ENCODE peak calls at places on chromosomes 1 and 21, in seven cellular contexts. One of them, this sample, is unnamed.

GRCh38 chr1:152112101-152112884 is 3.0 kb downstream of the TCHH start:
- DNase-seq in A549: peak
- DNase-seq in NB4: no peak
- DNase-seq in uterus: no peak
- DNase-seq in GM23338: peak
- DNase-seq in IMR-90: peak
- DNase-seq in coronary artery: no peak
- DNase-seq in this sample: peak

GRCh38 chr1:39826583-39826982 is 37.9 kb upstream of the BMP8B start:
- DNase-seq in A549: no peak
- DNase-seq in coronary artery: no peak
- DNase-seq in GM23338: no peak
- DNase-seq in IMR-90: no peak
- DNase-seq in uterus: no peak
- DNase-seq in NB4: no peak
- DNase-seq in this sample: no peak

GRCh38 chr1:221987860-221988520 is 246.1 kb upstream of the DUSP10 start:
- DNase-seq in GM23338: no peak
- DNase-seq in IMR-90: peak
- DNase-seq in A549: peak
- DNase-seq in uterus: no peak
- DNase-seq in coronary artery: no peak
- DNase-seq in NB4: peak
- DNase-seq in this sample: peak

GRCh38 chr1:200428482-200429205 is 18.8 kb upstream of the ZNF281 start:
- DNase-seq in IMR-90: peak
- DNase-seq in A549: no peak
- DNase-seq in NB4: peak
- DNase-seq in coronary artery: no peak
- DNase-seq in uterus: no peak
- DNase-seq in GM23338: no peak
- DNase-seq in this sample: peak

GRCh38 chr21:21137986-21138385 is 139.8 kb downstream of the NCAM2 start:
- DNase-seq in NB4: no peak
- DNase-seq in A549: no peak
- DNase-seq in GM23338: no peak
- DNase-seq in uterus: no peak
- DNase-seq in IMR-90: peak
- DNase-seq in coronary artery: no peak
- DNase-seq in this sample: peak

GRCh38 chr1:21468597-21468996 is 28.7 kb downstream of the NBPF3 start:
- DNase-seq in NB4: peak
- DNase-seq in GM23338: peak
- DNase-seq in uterus: no peak
- DNase-seq in IMR-90: peak
- DNase-seq in A549: peak
- DNase-seq in coronary artery: no peak
- DNase-seq in this sample: peak

GRCh38 chr1:61125263-61125662 is 42.9 kb downstream of the NFIA start:
- DNase-seq in uterus: no peak
- DNase-seq in A549: no peak
- DNase-seq in IMR-90: no peak
- DNase-seq in coronary artery: no peak
- DNase-seq in GM23338: no peak
- DNase-seq in NB4: no peak
- DNase-seq in this sample: peak

GRCh38 chr1:1946540-1946939 is 27.5 kb upstream of the TMEM52 start:
- DNase-seq in IMR-90: peak
- DNase-seq in NB4: no peak
- DNase-seq in coronary artery: no peak
- DNase-seq in A549: no peak
- DNase-seq in GM23338: no peak
- DNase-seq in uterus: no peak
- DNase-seq in this sample: peak

GRCh38 chr1:96038636-96039035 is 682.9 kb upstream of the PTBP2 start:
- DNase-seq in NB4: no peak
- DNase-seq in A549: no peak
- DNase-seq in coronary artery: no peak
- DNase-seq in IMR-90: no peak
- DNase-seq in uterus: no peak
- DNase-seq in GM23338: no peak
- DNase-seq in this sample: no peak

GRCh38 chr1:240005997-240006650 is 85.6 kb upstream of the FMN2 start:
- DNase-seq in NB4: peak
- DNase-seq in A549: no peak
- DNase-seq in coronary artery: no peak
- DNase-seq in uterus: no peak
- DNase-seq in IMR-90: no peak
- DNase-seq in GM23338: no peak
- DNase-seq in this sample: no peak

GRCh38 chr1:41878495-41878894 is 40.2 kb downstream of the HIVEP3 start:
- DNase-seq in A549: no peak
- DNase-seq in uterus: no peak
- DNase-seq in NB4: no peak
- DNase-seq in GM23338: peak
- DNase-seq in coronary artery: no peak
- DNase-seq in IMR-90: no peak
- DNase-seq in this sample: no peak

GRCh38 chr1:243596441-243597183 is 253.4 kb downstream of the AKT3 start:
- DNase-seq in NB4: peak
- DNase-seq in IMR-90: peak
- DNase-seq in A549: no peak
- DNase-seq in GM23338: no peak
- DNase-seq in coronary artery: no peak
- DNase-seq in uterus: no peak
- DNase-seq in this sample: peak

DNA sequence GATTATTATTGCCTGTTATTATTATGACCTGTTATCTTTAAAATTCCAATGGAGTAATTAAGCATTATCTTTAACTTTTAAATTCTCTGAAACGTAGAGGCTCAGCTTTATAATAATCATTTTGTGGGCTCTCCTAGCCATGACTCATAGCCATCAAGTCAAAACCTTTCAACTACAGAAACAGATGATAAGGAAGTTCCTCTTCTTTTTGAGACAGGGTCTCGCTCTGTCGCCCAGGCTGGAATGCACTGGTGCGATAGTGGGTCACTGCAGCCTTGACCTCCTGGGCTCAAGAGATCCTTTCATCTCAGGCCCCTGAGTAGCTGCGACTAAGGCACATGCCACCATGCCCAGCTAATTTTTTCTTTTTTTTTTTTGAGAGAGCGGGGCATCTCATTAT is 43.5 kb downstream of the CHML start:
- DNase-seq in uterus: no peak
- DNase-seq in NB4: no peak
- DNase-seq in A549: no peak
- DNase-seq in IMR-90: no peak
- DNase-seq in GM23338: no peak
- DNase-seq in coronary artery: no peak
- DNase-seq in this sample: no peak
- H3K4me3 ChIP-seq in uterus: no peak
- H3K4me3 ChIP-seq in NB4: no peak
- H3K4me3 ChIP-seq in A549: no peak
- H3K4me3 ChIP-seq in IMR-90: no peak
- H3K4me3 ChIP-seq in GM23338: no peak
- H3K4me3 ChIP-seq in coronary artery: no peak
- H3K4me3 ChIP-seq in this sample: no peak

DNA sequence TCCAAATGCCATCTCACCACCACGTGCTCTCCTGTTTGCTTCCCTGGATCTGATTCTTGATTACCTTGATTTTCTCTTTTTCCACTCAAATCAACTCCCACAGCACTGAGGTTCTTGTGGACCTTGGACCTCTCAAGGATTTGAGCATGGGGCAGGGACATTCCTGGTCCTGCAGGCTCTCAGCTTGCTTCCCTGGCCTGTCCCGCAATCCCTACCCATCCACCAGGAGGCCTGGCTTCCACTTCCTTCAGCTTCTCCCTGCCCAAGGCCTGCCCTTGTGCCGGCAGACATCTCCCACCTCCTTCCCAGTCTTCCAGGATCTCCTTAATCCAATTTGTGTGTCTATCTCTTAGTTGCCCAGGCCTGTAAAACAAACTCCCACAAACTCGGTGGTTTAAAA is 21.6 kb downstream of the PLA2G2A start:
- DNase-seq in uterus: no peak
- DNase-seq in NB4: no peak
- DNase-seq in coronary artery: no peak
- DNase-seq in A549: peak
- DNase-seq in IMR-90: no peak
- DNase-seq in GM23338: peak
- DNase-seq in this sample: no peak
- TF ChIP-seq CTCF in uterus: no peak
- TF ChIP-seq CTCF in NB4: no peak
- TF ChIP-seq CTCF in coronary artery: no peak
- TF ChIP-seq CTCF in A549: no peak
- TF ChIP-seq CTCF in IMR-90: no peak
- TF ChIP-seq CTCF in GM23338: peak
- TF ChIP-seq CTCF in this sample: no peak

GRCh38 chr1:212595229-212595628 is 13.3 kb upstream of the ATF3 start:
- DNase-seq in IMR-90: no peak
- DNase-seq in NB4: no peak
- DNase-seq in A549: no peak
- DNase-seq in GM23338: peak
- DNase-seq in uterus: no peak
- DNase-seq in coronary artery: no peak
- DNase-seq in this sample: no peak

GRCh38 chr1:212594640-212595039 is 13.9 kb upstream of the ATF3 start:
- DNase-seq in IMR-90: no peak
- DNase-seq in A549: no peak
- DNase-seq in NB4: no peak
- DNase-seq in GM23338: no peak
- DNase-seq in uterus: no peak
- DNase-seq in coronary artery: no peak
- DNase-seq in this sample: no peak

GRCh38 chr1:212597495-212597894 is 11.1 kb upstream of the ATF3 start:
- DNase-seq in uterus: no peak
- DNase-seq in NB4: no peak
- DNase-seq in IMR-90: no peak
- DNase-seq in GM23338: no peak
- DNase-seq in coronary artery: no peak
- DNase-seq in A549: no peak
- DNase-seq in this sample: no peak

GRCh38 chr1:212596798-212597197 is 11.8 kb upstream of the ATF3 start:
- DNase-seq in uterus: no peak
- DNase-seq in GM23338: no peak
- DNase-seq in IMR-90: no peak
- DNase-seq in NB4: no peak
- DNase-seq in coronary artery: no peak
- DNase-seq in A549: no peak
- DNase-seq in this sample: no peak

DNA sequence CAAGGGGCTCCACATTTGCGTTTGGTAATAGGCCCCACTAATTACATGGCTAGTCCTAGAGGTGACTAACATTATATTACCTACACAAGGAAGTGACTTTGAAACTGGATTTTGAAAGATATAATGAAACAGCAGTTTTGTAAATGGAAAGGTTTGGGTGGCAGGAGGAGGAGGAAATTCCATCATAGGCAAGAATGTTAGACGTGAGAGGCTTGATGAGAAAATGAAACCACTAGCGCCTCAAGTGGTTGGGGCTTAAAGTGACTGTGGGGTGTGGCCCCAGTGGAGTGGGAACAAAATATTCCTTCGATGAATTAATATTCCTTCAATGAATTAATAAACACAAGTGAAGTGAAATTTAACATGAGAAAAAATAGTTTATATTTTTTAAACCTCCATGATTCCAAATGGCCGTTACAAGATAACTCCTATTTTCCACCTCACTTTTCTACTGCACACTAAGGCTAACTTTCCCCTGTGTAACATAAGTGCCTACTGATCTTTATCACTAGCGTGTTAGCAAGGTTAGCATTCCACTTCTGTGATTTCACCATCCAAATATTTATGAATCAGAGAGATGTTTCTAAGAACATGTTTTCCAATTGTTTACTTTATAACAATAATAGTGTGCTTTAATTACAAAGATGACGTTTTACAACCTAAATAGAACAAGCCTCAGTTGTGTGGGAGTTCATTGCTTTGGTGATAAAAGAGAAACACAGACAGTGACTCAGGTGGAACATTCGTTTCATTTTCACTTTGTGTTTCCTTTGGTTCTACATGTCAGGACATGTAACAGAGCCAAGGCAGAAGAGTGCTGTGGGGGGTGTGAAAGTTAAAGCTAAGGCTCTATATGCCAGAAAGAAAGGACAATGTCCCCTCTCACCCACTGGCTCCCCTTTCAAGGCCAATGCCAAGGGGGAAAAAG is 12.5 kb upstream of the ATF3 start:
- DNase-seq in A549: peak
- DNase-seq in GM23338: peak
- DNase-seq in IMR-90: peak
- DNase-seq in coronary artery: no peak
- DNase-seq in NB4: peak
- DNase-seq in uterus: no peak
- DNase-seq in this sample: peak
- H3K4me3 ChIP-seq in A549: no peak
- H3K4me3 ChIP-seq in GM23338: no peak
- H3K4me3 ChIP-seq in IMR-90: peak
- H3K4me3 ChIP-seq in coronary artery: peak
- H3K4me3 ChIP-seq in NB4: no peak
- H3K4me3 ChIP-seq in uterus: no peak
- H3K4me3 ChIP-seq in this sample: no peak

GRCh38 chr21:25350056-25350455 is 257.2 kb downstream of the MRPL39 start:
- DNase-seq in A549: no peak
- DNase-seq in coronary artery: no peak
- DNase-seq in uterus: no peak
- DNase-seq in NB4: peak
- DNase-seq in GM23338: peak
- DNase-seq in IMR-90: peak
- DNase-seq in this sample: peak
- TF ChIP-seq CTCF in A549: no peak
- TF ChIP-seq CTCF in coronary artery: no peak
- TF ChIP-seq CTCF in uterus: no peak
- TF ChIP-seq CTCF in NB4: peak
- TF ChIP-seq CTCF in GM23338: peak
- TF ChIP-seq CTCF in IMR-90: peak
- TF ChIP-seq CTCF in this sample: peak